ENCODE peak calls at places on chromosomes 5 and 9, in four cellular contexts. M, B, P and V are unnamed samples.

GRCh38 chr5:177071671-177072385 is 14.9 kb upstream of the FGFR4 start:
- DNase-seq in B (peak), P (peak), M (peak), V (peak)

GRCh38 chr9:136587145-136587943 is 41.5 kb upstream of the NOTCH1 start:
- DNase-seq in M (peak), P (no peak), B (no peak), V (no peak)

GRCh38 chr5:173806270-173807035 is 81.7 kb upstream of the CPEB4 start:
- DNase-seq in M (no peak), B (peak), P (no peak), V (no peak)

GRCh38 chr5:83331842-83332241 is 139.7 kb upstream of the VCAN start:
- DNase-seq in B (no peak), P (no peak), M (peak), V (no peak)

GRCh38 chr5:165630211-165630866 is 2124.9 kb downstream of the MAT2B start:
- DNase-seq in B (peak), M (peak), P (peak), V (no peak)

GRCh38 chr9:99955606-99956005 is 49.2 kb downstream of the STX17 start:
- DNase-seq in B (no peak), P (no peak), M (no peak), V (no peak)

GRCh38 chr5:135824541-135825041 is 9.9 kb upstream of the SLC25A48 start:
- DNase-seq in M (no peak), P (no peak), B (no peak), V (no peak)

GRCh38 chr9:121201045-121201737 is 478 bp downstream of the RAB14 start:
- DNase-seq in M (no peak), P (no peak), B (no peak), V (no peak)

GRCh38 chr5:134132372-134133212 is 18.1 kb downstream of the TCF7 start:
- DNase-seq in P (no peak), M (no peak), B (no peak), V (no peak)

GRCh38 chr5:102921341-102922047 is 166.4 kb downstream of the PAM start:
- DNase-seq in P (no peak), B (no peak), M (peak), V (no peak)

GRCh38 chr9:88074931-88075330 is 63.3 kb downstream of the SPATA31C2 start:
- DNase-seq in M (no peak), P (no peak), B (no peak), V (no peak)

GRCh38 chr5:139636975-139637408 is 11.2 kb upstream of the CXXC5 start:
- DNase-seq in P (no peak), M (peak), B (no peak), V (no peak)

GRCh38 chr5:149733129-149733900 is 3.2 kb downstream of the PPARGC1B start:
- DNase-seq in M (no peak), P (no peak), B (no peak), V (no peak)

GRCh38 chr5:159510282-159510681 is 180.0 kb upstream of the IL12B start:
- DNase-seq in P (no peak), B (peak), M (peak), V (no peak)

GRCh38 chr5:144017119-144017518 is 153.3 kb downstream of the YIPF5 start:
- DNase-seq in M (no peak), P (no peak), B (no peak), V (no peak)

GRCh38 chr9:12771891-12772290 is 2.9 kb upstream of the LURAP1L start:
- DNase-seq in P (no peak), M (peak), B (no peak), V (no peak)

GRCh38 chr5:32850792-32851191 is 139.7 kb downstream of the NPR3 start:
- DNase-seq in M (no peak), P (no peak), B (no peak), V (no peak)

GRCh38 chr9:23542927-23543326 is 283.1 kb downstream of the ELAVL2 start:
- DNase-seq in B (no peak), P (no peak), M (no peak), V (no peak)

GRCh38 chr5:15880201-15880600 is 299.4 kb downstream of the MARCHF11 start:
- DNase-seq in B (no peak), P (no peak), M (no peak), V (no peak)

GRCh38 chr5:88283690-88284089 is 15.0 kb upstream of the TMEM161B start:
- DNase-seq in M (no peak), P (no peak), B (no peak), V (no peak)

GRCh38 chr9:34929506-34930102 is 28.5 kb upstream of the PHF24 start:
- DNase-seq in B (peak), M (peak), P (peak), V (peak)

GRCh38 chr5:69450116-69450515 is 35.2 kb downstream of the MARVELD2 start:
- DNase-seq in P (peak), M (peak), B (no peak), V (peak)

GRCh38 chr5:159240301-159240870 is 22.7 kb upstream of the UBLCP1 start:
- DNase-seq in M (peak), B (no peak), P (peak), V (no peak)

GRCh38 chr9:34157308-34157707 is 21.5 kb upstream of the UBAP1 start:
- DNase-seq in M (no peak), B (no peak), P (no peak), V (no peak)

GRCh38 chr5:21688655-21689054 is 1164.5 kb downstream of the CDH12 start:
- DNase-seq in M (peak), B (no peak), P (no peak), V (no peak)

GRCh38 chr5:166562246-166562645 is 1729.2 kb upstream of the WWC1 start:
- DNase-seq in B (no peak), P (no peak), M (no peak), V (no peak)

GRCh38 chr9:16363073-16363781 is 507.2 kb downstream of the BNC2 start:
- DNase-seq in P (no peak), B (no peak), M (no peak), V (no peak)
- TF ChIP-seq CEBPB in P (no peak), B (no peak), M (no peak), V (no peak)

DNA sequence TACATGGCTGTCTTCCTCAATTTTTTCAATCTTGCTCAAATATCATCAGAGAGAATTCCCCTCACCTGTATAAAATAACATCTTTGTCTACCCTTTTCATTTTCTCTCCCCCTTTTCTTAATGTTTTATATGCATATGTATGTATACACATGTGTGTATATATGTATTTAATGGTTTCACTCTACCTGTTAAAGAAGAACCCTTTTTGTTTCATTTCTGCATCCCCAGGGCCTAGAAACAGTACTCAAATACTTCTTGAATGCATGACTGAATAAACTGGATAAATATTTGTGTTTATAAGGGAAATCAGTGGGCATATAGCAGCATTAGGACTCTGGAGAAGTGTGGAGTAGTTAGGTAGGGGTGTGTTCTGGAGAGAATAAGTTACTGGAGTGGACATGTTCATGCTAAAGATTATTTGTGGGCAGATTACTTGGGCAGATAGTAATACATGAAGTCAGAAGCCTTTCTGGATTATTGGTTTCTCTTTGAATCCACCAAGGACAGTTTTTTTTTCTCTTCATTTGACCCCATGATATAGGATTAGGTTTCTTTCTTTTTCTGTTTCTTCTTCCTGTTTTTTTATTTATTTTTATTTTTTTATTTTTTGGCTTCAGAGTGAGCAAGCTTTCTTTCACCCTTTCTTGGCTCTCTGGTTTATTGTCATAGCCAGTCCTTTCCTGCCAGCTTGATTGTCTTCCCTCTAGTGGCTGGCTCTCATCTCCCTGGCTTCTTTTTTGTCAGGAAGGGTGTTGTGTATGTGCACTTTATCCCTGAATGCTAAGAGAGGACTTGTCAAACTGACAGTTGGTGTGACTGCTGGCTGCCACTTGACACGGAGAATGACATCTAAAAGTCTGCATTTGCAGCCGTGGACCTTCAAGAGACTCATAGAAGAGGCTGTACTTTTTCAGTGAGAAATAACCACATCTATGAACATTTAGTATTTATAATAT is 89.3 kb downstream of the ZCCHC7 start:
- DNase-seq in M (no peak), B (peak), P (no peak), V (no peak)
- TF ChIP-seq CEBPB in M (no peak), B (no peak), P (no peak), V (no peak)

GRCh38 chr9:96129698-96130097 is 172.3 kb downstream of the HSD17B3 start:
- DNase-seq in M (no peak), B (no peak), P (no peak), V (no peak)
- TF ChIP-seq CEBPB in M (no peak), B (no peak), P (no peak), V (no peak)

GRCh38 chr5:151062405-151063135 is 18.3 kb downstream of the TNIP1 start:
- DNase-seq in P (no peak), B (no peak), M (no peak), V (no peak)

GRCh38 chr5:151063136-151063544 is 17.7 kb downstream of the TNIP1 start:
- DNase-seq in M (peak), P (peak), B (peak), V (no peak)

GRCh38 chr5:151058891-151059611 is 21.8 kb downstream of the TNIP1 start:
- DNase-seq in B (no peak), P (no peak), M (no peak), V (no peak)

GRCh38 chr5:151058301-151058700 is 22.5 kb downstream of the TNIP1 start:
- DNase-seq in B (no peak), M (no peak), P (no peak), V (no peak)

GRCh38 chr5:151060742-151061141 is 20.1 kb downstream of the TNIP1 start:
- DNase-seq in P (no peak), B (no peak), M (no peak), V (no peak)
- TF ChIP-seq CEBPB in P (no peak), B (no peak), M (no peak), V (no peak)